ENCODE peak calls at places on chromosome 17, in eight cellular contexts. N is GM23248, Q is hepatocyte, W is neural progenitor cell, Y is GM23338, U is MM.1S, E is HCT116, C is SK-N-SH. K is an unnamed sample.

GRCh38 chr17:69607162-69607834 is 192.8 kb downstream of the MAP2K6 start:
- DNase-seq in N (peak; percentile 87), Q (peak; percentile 85), W (peak; percentile 84), Y (peak; percentile 80), U (peak; percentile 82), E (peak; percentile 57), C (peak; percentile 62), K (peak; percentile 86)

GRCh38 chr17:20935740-20936139 is 107.1 kb downstream of the USP22 start:
- DNase-seq in N (peak; percentile 79), Q (no peak), W (no peak), Y (no peak), U (peak; percentile 13), E (no peak), C (no peak), K (peak; percentile 84)

GRCh38 chr17:81524063-81524864 is 3.9 kb upstream of the FSCN2 start:
- DNase-seq in N (no peak), Q (no peak), W (no peak), Y (no peak), U (no peak), E (no peak), C (no peak), K (no peak)

GRCh38 chr17:75979705-75980187 is 706 bp downstream of the TEN1 start:
- DNase-seq in N (peak; percentile 91), Q (no peak), W (no peak), Y (no peak), U (no peak), E (no peak), C (no peak), K (no peak)

GRCh38 chr17:48444531-48445247 is 14.7 kb upstream of the SKAP1 start:
- DNase-seq in N (no peak), Q (no peak), W (no peak), Y (peak; percentile 28), U (peak; percentile 4), E (no peak), C (no peak), K (no peak)

GRCh38 chr17:71163121-71163812 is 957.6 kb upstream of the SOX9 start:
- DNase-seq in N (no peak), Q (peak; percentile 10), W (no peak), Y (no peak), U (no peak), E (no peak), C (no peak), K (peak; percentile 81)

GRCh38 chr17:622356-622755 is 92.3 kb downstream of the VPS53 start:
- DNase-seq in N (peak; percentile 41), Q (peak; percentile 58), W (no peak), Y (no peak), U (no peak), E (no peak), C (no peak), K (peak; percentile 56)

GRCh38 chr17:49583226-49583625 is 7.6 kb downstream of the NXPH3 start:
- DNase-seq in N (no peak), Q (no peak), W (no peak), Y (no peak), U (no peak), E (no peak), C (peak; percentile 10), K (no peak)

GRCh38 chr17:39404542-39405378 is 3.3 kb upstream of the FBXL20 start:
- DNase-seq in N (peak; percentile 95), Q (no peak), W (no peak), Y (no peak), U (no peak), E (no peak), C (no peak), K (peak; percentile 73)

GRCh38 chr17:14750866-14751265 is 450.0 kb downstream of the HS3ST3B1 start:
- DNase-seq in N (no peak), Q (no peak), W (no peak), Y (no peak), U (no peak), E (no peak), C (no peak), K (no peak)

GRCh38 chr17:54907385-54907784 is 6.7 kb downstream of the TOM1L1 start:
- DNase-seq in N (no peak), Q (peak; percentile 11), W (no peak), Y (no peak), U (no peak), E (no peak), C (no peak), K (no peak)
- H3K79me2 ChIP-seq in N (no peaks in the 10 kb centered on the region), Q (peaks cover 44% of the 10 kb centered on the region), W (peaks cover 81% of the 10 kb centered on the region), Y (no peaks in the 10 kb centered on the region), U (no peaks in the 10 kb centered on the region), E (peaks cover 64% of the 10 kb centered on the region), C (peaks cover 13% of the 10 kb centered on the region), K (peaks cover 39% of the 10 kb centered on the region)

GRCh38 chr17:2184993-2185931 is 118.3 kb downstream of the SMG6 start:
- DNase-seq in N (no peak), Q (no peak), W (no peak), Y (no peak), U (no peak), E (no peak), C (peak; percentile 42), K (no peak)
- TF ChIP-seq EZH2phosphoT487 in N (no peak), Q (no peak), W (no peak), Y (no peak), U (no peak), E (no peak), C (no peak), K (no peak)

DNA sequence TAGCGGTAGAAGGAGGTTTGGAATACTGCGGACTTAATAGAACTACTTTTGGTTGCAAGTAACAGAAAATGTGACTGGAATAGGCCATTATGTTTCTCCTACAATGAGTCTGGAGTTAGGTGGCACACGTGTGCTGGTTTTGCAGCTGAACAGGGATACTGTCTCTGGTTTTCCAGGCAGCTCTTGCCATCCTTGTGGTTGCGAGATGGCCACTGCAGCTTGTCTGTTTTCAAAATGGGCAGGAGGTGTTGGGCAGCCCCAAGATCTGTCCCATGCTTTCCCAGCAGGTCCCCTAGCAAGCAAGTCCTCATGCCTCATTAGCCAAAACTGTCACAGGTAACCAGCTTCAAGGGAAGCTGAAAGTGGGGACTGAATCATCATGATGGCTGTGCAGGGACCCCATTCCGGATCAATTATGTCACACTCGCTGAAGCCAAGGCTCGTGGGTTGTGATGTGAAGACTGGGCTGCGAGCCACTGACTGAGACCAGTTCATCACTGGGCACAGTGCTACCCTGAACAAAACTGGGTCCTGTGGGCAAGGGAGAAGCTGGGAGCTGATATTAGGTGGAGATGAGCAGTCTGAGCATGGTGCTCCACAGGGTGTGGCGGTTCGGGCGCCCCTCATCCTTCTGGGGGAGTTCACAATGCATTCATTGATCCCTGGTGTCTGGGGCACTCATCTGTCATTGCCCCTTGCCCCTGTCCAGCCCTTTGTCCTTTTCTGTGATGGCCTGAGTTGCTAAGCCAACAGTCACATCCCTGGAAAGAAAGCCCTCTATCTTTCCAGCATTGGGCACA is 82.1 kb downstream of the KSR1 start:
- DNase-seq in N (peak; percentile 36), Q (no peak), W (no peak), Y (no peak), U (no peak), E (no peak), C (no peak), K (no peak)
- H3K79me2 ChIP-seq in N (no peaks in the 10 kb centered on the region), Q (peaks cover 86% of the 10 kb centered on the region), W (peaks cover 18% of the 10 kb centered on the region), Y (peaks cover 87% of the 10 kb centered on the region), U (no peaks in the 10 kb centered on the region), E (no peaks in the 10 kb centered on the region), C (no peaks in the 10 kb centered on the region), K (no peaks in the 10 kb centered on the region)

GRCh38 chr17:61574542-61575351 is 16.3 kb downstream of the NACA2 start:
- DNase-seq in N (peak; percentile 66), Q (peak; percentile 81), W (peak; percentile 66), Y (peak; percentile 65), U (no peak), E (peak; percentile 74), C (peak; percentile 76), K (peak; percentile 89)
- TF ChIP-seq EZH2phosphoT487 in N (no peak), Q (no peak), W (no peak), Y (no peak), U (no peak), E (no peak), C (no peak), K (no peak)

GRCh38 chr17:32356378-32356743 is 6.4 kb downstream of the ZNF207 start:
- DNase-seq in N (no peak), Q (no peak), W (no peak), Y (no peak), U (no peak), E (no peak), C (no peak), K (no peak)
- H3K79me2 ChIP-seq in N (peaks cover 100% of the 10 kb centered on the region), Q (peaks cover 100% of the 10 kb centered on the region), W (peaks cover 100% of the 10 kb centered on the region), Y (peaks cover 98% of the 10 kb centered on the region), U (peaks cover 99% of the 10 kb centered on the region), E (peaks cover 100% of the 10 kb centered on the region), C (peaks cover 99% of the 10 kb centered on the region), K (peaks cover 91% of the 10 kb centered on the region)

K was measured in PC-3.